ENCODE peak calls at places on chromosomes 4 and X, in nine cellular contexts. G is mesendoderm, B is A549, T is fibroblast of lung, U is gastrocnemius medialis, A is transverse colon, E is ovary, O is coronary artery, R is upper lobe of left lung. S is an unnamed sample.

GRCh38 chr4:89110986-89111832 is at the start of gene TIGD2:
- DNase-seq in G (peak), B (peak), T (peak), U (peak), A (peak), E (peak), O (peak), R (peak), S (peak)

GRCh38 chrX:8139713-8140112 is 31.4 kb downstream of the VCX2 start:
- DNase-seq in G (peak), B (no peak), T (peak), U (no peak), A (no peak), E (no peak), O (no peak), R (peak), S (no peak)

GRCh38 chrX:39643533-39643932 is 454.2 kb downstream of the BCOR start:
- DNase-seq in G (no peak), B (no peak), T (no peak), U (no peak), A (no peak), E (no peak), O (no peak), R (no peak), S (no peak)

GRCh38 chr4:40194602-40195161 is 2.1 kb upstream of the RHOH start:
- DNase-seq in G (no peak), B (no peak), T (peak), U (no peak), A (peak), E (no peak), O (no peak), R (no peak), S (no peak)

GRCh38 chr4:116361782-116362181 is 723.6 kb downstream of the TRAM1L1 start:
- DNase-seq in G (no peak), B (no peak), T (no peak), U (no peak), A (no peak), E (no peak), O (no peak), R (no peak), S (no peak)

GRCh38 chrX:118025193-118025592 is 91.4 kb downstream of the KLHL13 start:
- DNase-seq in G (no peak), B (no peak), T (peak), U (no peak), A (no peak), E (no peak), O (no peak), R (no peak), S (no peak)

GRCh38 chr4:166252487-166253402 is 379.7 kb downstream of the TLL1 start:
- DNase-seq in G (peak), B (no peak), T (peak), U (no peak), A (no peak), E (no peak), O (no peak), R (no peak), S (no peak)

GRCh38 chrX:25206761-25207160 is 191.0 kb upstream of the ARX start:
- DNase-seq in G (peak), B (no peak), T (no peak), U (no peak), A (no peak), E (no peak), O (no peak), R (no peak), S (no peak)

GRCh38 chr4:128524311-128524710 is 236.7 kb upstream of the PGRMC2 start:
- DNase-seq in G (no peak), B (peak), T (peak), U (no peak), A (peak), E (no peak), O (no peak), R (peak), S (no peak)

GRCh38 chr4:74632634-74633033 is 161.7 kb downstream of the BTC start:
- DNase-seq in G (no peak), B (no peak), T (peak), U (no peak), A (peak), E (no peak), O (no peak), R (peak), S (no peak)

GRCh38 chr4:25172964-25173917 is 13.0 kb upstream of the SEPSECS start:
- DNase-seq in G (peak), B (peak), T (peak), U (peak), A (no peak), E (peak), O (no peak), R (peak), S (peak)

GRCh38 chrX:48891402-48892288 is 5.9 kb downstream of the TIMM17B start:
- DNase-seq in G (peak), B (peak), T (peak), U (peak), A (peak), E (peak), O (peak), R (peak), S (peak)

GRCh38 chrX:68504237-68504636 is 5.4 kb downstream of the YIPF6 start:
- DNase-seq in G (no peak), B (peak), T (peak), U (no peak), A (no peak), E (no peak), O (no peak), R (no peak), S (no peak)

GRCh38 chr4:78056265-78057129 is 626 bp upstream of the FRAS1 start:
- DNase-seq in G (peak), B (peak), T (peak), U (peak), A (peak), E (peak), O (peak), R (peak), S (peak)

GRCh38 chr4:47065099-47065498 is 33.7 kb downstream of the GABRB1 start:
- DNase-seq in G (no peak), B (no peak), T (peak), U (no peak), A (no peak), E (no peak), O (no peak), R (no peak), S (no peak)

GRCh38 chrX:97389761-97390192 is 506.1 kb downstream of the RPA4 start:
- DNase-seq in G (peak), B (no peak), T (peak), U (no peak), A (no peak), E (no peak), O (no peak), R (no peak), S (no peak)

GRCh38 chr4:80265571-80266266 is 745 bp upstream of the FGF5 start:
- DNase-seq in G (peak), B (no peak), T (peak), U (no peak), A (no peak), E (no peak), O (no peak), R (no peak), S (no peak)

GRCh38 chrX:49166914-49167739 is 4.6 kb downstream of the MAGIX start:
- DNase-seq in G (peak), B (no peak), T (peak), U (peak), A (peak), E (peak), O (peak), R (peak), S (peak)

GRCh38 chr4:182093431-182093831 is 149.8 kb upstream of the TENM3 start:
- DNase-seq in G (no peak), B (no peak), T (no peak), U (no peak), A (no peak), E (no peak), O (no peak), R (no peak), S (no peak)

GRCh38 chr4:71634364-71634763 is 149.5 kb downstream of the GC start:
- DNase-seq in G (no peak), B (no peak), T (no peak), U (no peak), A (no peak), E (no peak), O (no peak), R (no peak), S (no peak)

GRCh38 chr4:139279723-139280620 is at the start of gene MGARP:
- DNase-seq in G (peak), B (peak), T (peak), U (no peak), A (no peak), E (peak), O (no peak), R (no peak), S (no peak)

GRCh38 chrX:17944833-17945497 is 83.9 kb upstream of the RAI2 start:
- DNase-seq in G (no peak), B (no peak), T (peak), U (no peak), A (no peak), E (no peak), O (no peak), R (no peak), S (no peak)

GRCh38 chr4:74999714-75000309 is 66.9 kb downstream of the PARM1 start:
- DNase-seq in G (no peak), B (no peak), T (no peak), U (no peak), A (no peak), E (no peak), O (no peak), R (no peak), S (no peak)

GRCh38 chr4:172683016-172683415 is 485.6 kb upstream of the GALNT7 start:
- DNase-seq in G (no peak), B (no peak), T (no peak), U (no peak), A (no peak), E (no peak), O (no peak), R (no peak), S (no peak)

GRCh38 chr4:102554482-102554881 is 53.3 kb downstream of the NFKB1 start:
- DNase-seq in G (peak), B (no peak), T (peak), U (peak), A (peak), E (peak), O (no peak), R (no peak), S (peak)
- H3K27ac ChIP-seq in G (no peak), B (no peak), T (no peak), U (peak), A (peak), E (no peak), O (no peak), R (no peak), S (peak)

GRCh38 chr4:26320159-26320452 is 708 bp upstream of the RBPJ start:
- DNase-seq in G (peak), B (no peak), T (peak), U (peak), A (no peak), E (no peak), O (no peak), R (no peak), S (no peak)
- H3K27ac ChIP-seq in G (peak), B (peak), T (peak), U (peak), A (peak), E (peak), O (peak), R (peak), S (peak)

DNA sequence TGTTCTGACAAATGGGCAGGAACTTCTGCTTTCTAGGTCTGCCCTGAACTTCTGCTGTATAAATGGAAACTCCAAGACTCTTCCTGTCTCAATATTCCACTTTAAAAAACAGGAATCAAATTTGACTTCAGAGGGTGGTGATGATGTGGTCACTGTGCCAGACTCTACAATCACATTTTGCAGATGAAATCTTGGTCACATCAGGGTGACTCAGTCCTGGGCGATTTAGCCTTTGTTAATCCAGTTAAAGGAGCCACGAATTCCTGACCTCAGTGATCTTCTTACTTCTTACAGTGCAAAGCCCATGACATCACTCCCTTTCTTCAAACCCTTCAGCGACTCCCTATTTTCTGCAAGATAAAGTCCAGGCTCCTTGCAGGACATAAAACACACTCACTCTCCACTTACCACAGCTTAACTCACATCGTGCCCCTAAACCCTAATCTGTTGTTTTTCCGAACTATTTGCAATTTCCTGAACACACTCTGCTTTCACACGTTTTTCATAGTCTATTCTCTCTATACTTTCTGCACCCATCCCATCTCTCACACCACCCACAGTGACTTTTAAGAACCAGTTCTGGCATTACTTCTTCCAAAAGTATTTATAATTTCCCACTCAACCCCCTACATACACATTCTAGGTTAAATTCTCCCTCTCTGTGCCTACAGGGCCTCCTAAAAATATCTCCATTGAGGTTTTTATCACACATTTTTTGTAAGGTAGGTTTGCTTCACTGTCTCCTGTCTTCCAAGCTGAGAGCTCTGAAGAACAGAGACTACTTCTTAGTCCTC is 11.1 kb downstream of the GASK1B start:
- DNase-seq in G (peak), B (peak), T (peak), U (peak), A (no peak), E (no peak), O (no peak), R (peak), S (peak)
- H3K27ac ChIP-seq in G (no peak), B (peak), T (no peak), U (peak), A (peak), E (peak), O (peak), R (no peak), S (peak)

DNA sequence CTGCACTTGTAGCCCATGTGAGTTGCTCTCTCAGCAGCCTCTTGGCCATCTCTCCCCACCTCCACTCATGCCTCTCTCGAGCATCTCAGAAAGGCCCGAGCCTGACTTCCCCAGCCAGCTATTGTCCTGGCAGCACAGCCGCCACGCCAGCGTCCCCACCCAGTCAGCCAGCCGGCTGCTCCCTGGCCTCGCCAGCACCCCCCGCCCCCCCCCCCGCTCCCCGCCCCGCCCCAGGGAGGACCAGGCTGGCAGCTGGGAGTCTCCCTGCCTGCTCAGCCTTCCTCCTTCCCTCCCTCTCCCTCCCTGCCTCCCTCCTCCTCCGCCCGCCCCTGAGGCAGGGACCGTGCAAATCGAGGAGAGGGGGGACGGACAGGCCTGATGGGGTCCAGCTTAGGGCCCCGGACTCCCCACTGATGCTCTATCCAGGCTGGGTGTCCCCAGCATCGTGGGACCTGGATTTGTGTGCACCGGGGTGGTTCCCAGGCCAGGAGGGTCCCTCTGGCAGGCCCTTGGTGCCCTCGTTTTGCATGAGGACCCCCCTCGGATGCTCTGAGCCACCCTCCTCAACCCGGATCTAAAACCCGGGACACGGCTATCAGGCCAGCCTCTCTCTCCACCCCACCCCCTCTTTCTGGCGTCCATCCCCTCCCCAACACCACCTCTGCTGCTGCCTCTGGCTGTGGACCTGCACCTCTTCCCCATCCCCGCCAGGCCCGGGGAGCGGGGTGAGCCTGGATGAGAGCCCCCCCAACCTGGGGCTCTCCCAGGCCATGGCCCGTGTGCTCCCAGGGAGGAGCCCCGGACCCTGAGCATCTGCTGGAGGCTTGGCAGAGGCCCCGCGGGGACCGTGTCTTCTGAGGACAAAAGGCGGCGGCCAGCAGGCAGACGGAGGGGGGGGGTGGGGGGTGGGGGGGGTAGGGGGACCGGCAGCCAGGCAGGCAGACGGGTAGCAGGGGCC is at the start of gene GPR173:
- DNase-seq in G (peak), B (no peak), T (peak), U (no peak), A (peak), E (peak), O (peak), R (peak), S (no peak)
- H3K27ac ChIP-seq in G (no peak), B (no peak), T (peak), U (no peak), A (no peak), E (no peak), O (peak), R (no peak), S (peak)

DNA sequence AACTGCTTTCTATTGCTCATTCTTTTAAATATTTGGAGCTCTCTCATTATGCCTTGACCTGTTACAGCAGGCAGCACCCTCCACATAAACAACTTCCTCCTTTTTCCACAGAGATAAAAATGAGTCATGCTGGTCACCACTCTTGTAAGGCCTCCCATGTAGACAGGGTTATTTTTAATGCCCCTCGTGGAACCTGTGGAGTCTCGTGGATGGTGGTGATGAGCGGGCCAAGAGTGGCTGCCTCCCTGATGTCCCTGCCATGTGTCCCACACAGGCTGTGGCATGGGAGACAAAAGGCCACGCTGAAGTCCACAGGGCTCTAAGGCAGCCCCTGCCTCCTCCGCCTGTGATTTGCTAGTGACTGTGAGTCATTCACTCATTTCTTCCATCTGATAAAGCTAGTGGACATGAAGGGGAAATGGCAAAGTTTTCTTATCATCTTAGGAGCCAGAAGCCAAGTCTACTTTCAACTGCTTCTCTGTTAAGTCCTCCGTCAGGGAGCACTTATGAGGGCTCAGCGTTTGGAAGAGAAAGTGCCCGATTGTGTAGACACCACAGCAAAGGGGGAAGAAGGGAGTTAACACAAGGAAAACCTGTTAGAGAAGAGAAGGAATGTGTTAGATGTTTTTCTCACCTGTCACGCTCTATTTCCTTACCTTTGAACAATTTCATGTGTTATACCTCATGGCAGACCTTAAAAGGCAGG is 121.6 kb upstream of the FAT1 start:
- DNase-seq in G (peak), B (no peak), T (peak), U (no peak), A (peak), E (peak), O (no peak), R (no peak), S (no peak)
- H3K27ac ChIP-seq in G (no peak), B (peak), T (peak), U (peak), A (peak), E (peak), O (peak), R (peak), S (peak)

DNA sequence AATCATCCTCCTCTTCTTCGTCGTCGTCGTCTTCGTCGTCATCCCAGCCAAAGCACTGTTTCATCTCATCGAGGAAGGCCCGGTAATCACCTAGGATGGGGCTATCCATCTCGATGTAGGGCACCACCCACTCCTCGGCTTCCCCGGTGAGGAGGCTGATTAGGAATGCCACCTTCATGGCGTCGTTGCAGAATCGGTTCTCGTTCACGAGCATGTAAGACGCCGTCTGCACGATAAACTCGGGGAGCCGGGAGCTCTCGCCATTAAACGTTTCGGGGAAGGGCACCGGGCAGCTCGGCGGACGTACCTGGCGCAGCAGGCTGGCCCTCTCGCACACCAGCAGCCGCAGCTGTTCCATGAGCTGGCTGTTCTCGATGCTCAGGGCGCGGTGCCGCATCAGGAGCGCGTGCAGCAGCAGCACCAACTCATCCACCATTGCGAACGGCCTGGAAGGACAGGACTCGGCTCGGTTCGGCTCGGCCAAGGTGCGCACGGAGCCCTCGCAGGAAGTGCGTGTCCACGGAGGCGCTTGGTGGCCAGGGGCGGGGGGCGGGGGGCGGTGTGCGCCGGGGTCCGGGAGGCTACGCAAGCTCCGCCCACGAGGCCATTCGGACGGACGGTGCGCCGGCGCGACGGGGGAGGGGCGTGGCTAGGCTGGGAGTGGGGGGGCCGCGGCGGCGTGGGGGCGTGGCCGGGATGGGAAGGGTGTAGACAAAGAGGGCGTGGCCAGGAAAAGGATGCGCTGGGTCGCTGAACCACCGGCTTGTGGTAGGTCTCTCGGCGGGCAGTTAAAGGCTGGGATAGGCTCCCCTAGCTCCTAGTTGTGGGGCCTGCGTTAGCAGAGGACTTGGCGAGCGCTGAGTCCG is at the start of gene LDOC1:
- DNase-seq in G (peak), B (peak), T (peak), U (peak), A (peak), E (peak), O (peak), R (peak), S (peak)
- H3K27ac ChIP-seq in G (no peak), B (peak), T (peak), U (no peak), A (no peak), E (no peak), O (peak), R (no peak), S (no peak)

DNA sequence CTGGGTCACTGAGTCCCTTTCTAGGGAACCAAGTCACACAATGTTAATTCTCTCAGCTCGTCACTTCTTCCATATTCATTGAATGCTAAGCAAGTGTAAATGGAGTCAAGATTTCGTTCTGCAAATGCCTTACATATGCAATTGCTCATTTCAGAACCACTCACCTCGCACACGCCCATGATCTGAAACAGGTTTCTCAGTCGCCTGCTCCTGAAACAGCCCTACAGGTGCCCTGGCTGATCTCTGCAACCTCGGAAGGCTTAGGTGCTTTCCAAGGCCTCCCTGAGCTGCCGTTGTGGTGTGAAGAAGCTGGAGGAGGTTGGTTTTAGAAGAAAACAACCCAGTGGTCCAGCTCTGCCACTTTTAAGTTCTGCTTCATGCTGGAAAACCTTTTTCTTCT is 100.8 kb upstream of the MSX1 start:
- DNase-seq in G (no peak), B (no peak), T (no peak), U (no peak), A (no peak), E (no peak), O (no peak), R (no peak), S (no peak)
- H3K27ac ChIP-seq in G (no peak), B (no peak), T (no peak), U (no peak), A (no peak), E (no peak), O (no peak), R (no peak), S (no peak)